ENCODE peak calls at places on chromosomes 1 and 21, in five cellular contexts. One of them, this sample, is unnamed.

GRCh38 chr1:184888505-184888904 is 85.8 kb downstream of the NIBAN1 start:
- DNase-seq in upper lobe of right lung: no peak
- DNase-seq in adrenal gland: no peak
- DNase-seq in left ventricle myocardium inferior: no peak
- DNase-seq in thoracic aorta: no peak
- DNase-seq in this sample: no peak

GRCh38 chr1:214859647-214860046 is 222.9 kb upstream of the KCNK2 start:
- DNase-seq in upper lobe of right lung: no peak
- DNase-seq in adrenal gland: no peak
- DNase-seq in left ventricle myocardium inferior: no peak
- DNase-seq in thoracic aorta: no peak
- DNase-seq in this sample: no peak

GRCh38 chr1:165632152-165632469 is 1.1 kb downstream of the MGST3 start:
- DNase-seq in upper lobe of right lung: no peak
- DNase-seq in adrenal gland: no peak
- DNase-seq in left ventricle myocardium inferior: no peak
- DNase-seq in thoracic aorta: no peak
- DNase-seq in this sample: no peak

GRCh38 chr1:44251989-44252625 is 38.8 kb downstream of the DMAP1 start:
- DNase-seq in upper lobe of right lung: no peak
- DNase-seq in adrenal gland: no peak
- DNase-seq in left ventricle myocardium inferior: no peak
- DNase-seq in thoracic aorta: no peak
- DNase-seq in this sample: no peak

GRCh38 chr1:8905582-8906191 is 27.2 kb upstream of the ENO1 start:
- DNase-seq in upper lobe of right lung: no peak
- DNase-seq in adrenal gland: no peak
- DNase-seq in left ventricle myocardium inferior: no peak
- DNase-seq in thoracic aorta: no peak
- DNase-seq in this sample: no peak

GRCh38 chr1:9321480-9321849 is 28.8 kb downstream of the SPSB1 start:
- DNase-seq in upper lobe of right lung: no peak
- DNase-seq in adrenal gland: no peak
- DNase-seq in left ventricle myocardium inferior: no peak
- DNase-seq in thoracic aorta: no peak
- DNase-seq in this sample: no peak

GRCh38 chr1:165187020-165187628 is 169.4 kb downstream of the LMX1A start:
- DNase-seq in upper lobe of right lung: no peak
- DNase-seq in adrenal gland: no peak
- DNase-seq in left ventricle myocardium inferior: no peak
- DNase-seq in thoracic aorta: no peak
- DNase-seq in this sample: no peak

GRCh38 chr1:31704261-31705079 is 653 bp upstream of the COL16A1 start:
- DNase-seq in upper lobe of right lung: no peak
- DNase-seq in adrenal gland: no peak
- DNase-seq in left ventricle myocardium inferior: no peak
- DNase-seq in thoracic aorta: no peak
- DNase-seq in this sample: no peak

GRCh38 chr1:21508580-21509350 is 458 bp upstream of the ALPL start:
- DNase-seq in upper lobe of right lung: peak; percentile 93
- DNase-seq in adrenal gland: peak; percentile 85
- DNase-seq in left ventricle myocardium inferior: peak; percentile 76
- DNase-seq in thoracic aorta: no peak
- DNase-seq in this sample: no peak

GRCh38 chr1:229370601-229371021 is 27.8 kb upstream of the CCSAP start:
- DNase-seq in upper lobe of right lung: no peak
- DNase-seq in adrenal gland: no peak
- DNase-seq in left ventricle myocardium inferior: peak; percentile 78
- DNase-seq in thoracic aorta: no peak
- DNase-seq in this sample: no peak

GRCh38 chr21:33769057-33769456 is 126.8 kb downstream of the ITSN1 start:
- DNase-seq in upper lobe of right lung: no peak
- DNase-seq in adrenal gland: no peak
- DNase-seq in left ventricle myocardium inferior: no peak
- DNase-seq in thoracic aorta: no peak
- DNase-seq in this sample: no peak

GRCh38 chr1:58785424-58786058 is 1.7 kb upstream of the JUN start:
- DNase-seq in upper lobe of right lung: peak; percentile 86
- DNase-seq in adrenal gland: peak; percentile 47
- DNase-seq in left ventricle myocardium inferior: peak; percentile 63
- DNase-seq in thoracic aorta: peak; percentile 9
- DNase-seq in this sample: peak; percentile 74

GRCh38 chr1:11697188-11697892 is 5.8 kb downstream of the DRAXIN start:
- DNase-seq in upper lobe of right lung: no peak
- DNase-seq in adrenal gland: no peak
- DNase-seq in left ventricle myocardium inferior: no peak
- DNase-seq in thoracic aorta: no peak
- DNase-seq in this sample: no peak

GRCh38 chr1:61182049-61182448 is 99.7 kb downstream of the NFIA start:
- DNase-seq in upper lobe of right lung: no peak
- DNase-seq in adrenal gland: no peak
- DNase-seq in left ventricle myocardium inferior: no peak
- DNase-seq in thoracic aorta: no peak
- DNase-seq in this sample: no peak

GRCh38 chr1:67564193-67564592 is 120.8 kb upstream of the GADD45A start:
- DNase-seq in upper lobe of right lung: no peak
- DNase-seq in adrenal gland: no peak
- DNase-seq in left ventricle myocardium inferior: no peak
- DNase-seq in thoracic aorta: no peak
- DNase-seq in this sample: no peak

GRCh38 chr1:110449661-110450651 is 993 bp upstream of the PROK1 start:
- DNase-seq in upper lobe of right lung: no peak
- DNase-seq in adrenal gland: no peak
- DNase-seq in left ventricle myocardium inferior: no peak
- DNase-seq in thoracic aorta: no peak
- DNase-seq in this sample: no peak

GRCh38 chr1:119919241-119919640 is 22.9 kb upstream of the ADAM30 start:
- DNase-seq in upper lobe of right lung: no peak
- DNase-seq in adrenal gland: no peak
- DNase-seq in left ventricle myocardium inferior: no peak
- DNase-seq in thoracic aorta: no peak
- DNase-seq in this sample: no peak

GRCh38 chr1:147851149-147851548 is 51.4 kb upstream of the GJA8 start:
- DNase-seq in upper lobe of right lung: no peak
- DNase-seq in adrenal gland: no peak
- DNase-seq in left ventricle myocardium inferior: no peak
- DNase-seq in thoracic aorta: no peak
- DNase-seq in this sample: no peak

GRCh38 chr21:34061983-34062382 is 11.4 kb upstream of the MRPS6 start:
- DNase-seq in upper lobe of right lung: no peak
- DNase-seq in adrenal gland: no peak
- DNase-seq in left ventricle myocardium inferior: no peak
- DNase-seq in thoracic aorta: no peak
- DNase-seq in this sample: no peak

GRCh38 chr1:248818505-248819374 is 7.0 kb downstream of the SH3BP5L start:
- DNase-seq in upper lobe of right lung: no peak
- DNase-seq in adrenal gland: no peak
- DNase-seq in left ventricle myocardium inferior: no peak
- DNase-seq in thoracic aorta: no peak
- DNase-seq in this sample: no peak

GRCh38 chr1:116785006-116785405 is 30.8 kb downstream of the CD2 start:
- DNase-seq in upper lobe of right lung: no peak
- DNase-seq in adrenal gland: no peak
- DNase-seq in left ventricle myocardium inferior: no peak
- DNase-seq in thoracic aorta: no peak
- DNase-seq in this sample: no peak

GRCh38 chr1:223135176-223135575 is 7.9 kb downstream of the TLR5 start:
- DNase-seq in upper lobe of right lung: no peak
- DNase-seq in adrenal gland: peak; percentile 69
- DNase-seq in left ventricle myocardium inferior: peak; percentile 30
- DNase-seq in thoracic aorta: peak; percentile 29
- DNase-seq in this sample: no peak

DNA sequence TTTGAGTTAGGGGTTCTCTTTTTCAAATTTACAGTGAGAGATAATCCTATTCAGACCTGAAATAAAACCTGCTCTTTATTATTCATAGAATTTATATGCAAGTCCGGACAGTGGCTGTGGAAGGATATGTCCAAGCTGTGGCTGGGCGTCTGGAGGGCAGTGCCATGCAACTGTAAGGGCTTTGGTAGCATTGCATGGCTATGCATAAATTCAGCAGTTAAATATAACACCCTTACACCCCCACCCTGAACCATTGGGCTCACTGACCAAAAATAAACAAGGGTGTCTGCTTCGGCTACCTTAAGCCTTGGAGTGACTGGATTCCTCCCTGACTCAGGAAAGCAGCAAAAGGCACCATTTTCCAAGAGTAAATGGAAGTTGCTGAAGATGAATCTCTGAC is 5.4 kb downstream of the CHTOP start:
- DNase-seq in upper lobe of right lung: no peak
- DNase-seq in adrenal gland: no peak
- DNase-seq in left ventricle myocardium inferior: no peak
- DNase-seq in thoracic aorta: no peak
- DNase-seq in this sample: no peak
- H3K4me1 ChIP-seq in upper lobe of right lung: peaks cover 36% of the 10 kb centered on the region
- H3K4me1 ChIP-seq in adrenal gland: peaks cover 52% of the 10 kb centered on the region
- H3K4me1 ChIP-seq in left ventricle myocardium inferior: peaks cover 100% of the 10 kb centered on the region
- H3K4me1 ChIP-seq in thoracic aorta: peaks cover 30% of the 10 kb centered on the region
- H3K4me1 ChIP-seq in this sample: no peaks in the 10 kb centered on the region

GRCh38 chr1:189686288-189686687 is 791.4 kb downstream of the BRINP3 start:
- DNase-seq in upper lobe of right lung: no peak
- DNase-seq in adrenal gland: no peak
- DNase-seq in left ventricle myocardium inferior: no peak
- DNase-seq in thoracic aorta: no peak
- DNase-seq in this sample: no peak

GRCh38 chr1:189682591-189682990 is 795.1 kb downstream of the BRINP3 start:
- DNase-seq in upper lobe of right lung: no peak
- DNase-seq in adrenal gland: no peak
- DNase-seq in left ventricle myocardium inferior: no peak
- DNase-seq in thoracic aorta: no peak
- DNase-seq in this sample: no peak

GRCh38 chr1:189678779-189679178 is 798.9 kb downstream of the BRINP3 start:
- DNase-seq in upper lobe of right lung: no peak
- DNase-seq in adrenal gland: no peak
- DNase-seq in left ventricle myocardium inferior: no peak
- DNase-seq in thoracic aorta: no peak
- DNase-seq in this sample: no peak

GRCh38 chr1:189681252-189681919 is 796.3 kb downstream of the BRINP3 start:
- DNase-seq in upper lobe of right lung: no peak
- DNase-seq in adrenal gland: no peak
- DNase-seq in left ventricle myocardium inferior: no peak
- DNase-seq in thoracic aorta: no peak
- DNase-seq in this sample: no peak
- TF ChIP-seq CTCF in upper lobe of right lung: no peak
- TF ChIP-seq CTCF in adrenal gland: no peak
- TF ChIP-seq CTCF in left ventricle myocardium inferior: no peak
- TF ChIP-seq CTCF in thoracic aorta: no peak
- TF ChIP-seq CTCF in this sample: no peak

DNA sequence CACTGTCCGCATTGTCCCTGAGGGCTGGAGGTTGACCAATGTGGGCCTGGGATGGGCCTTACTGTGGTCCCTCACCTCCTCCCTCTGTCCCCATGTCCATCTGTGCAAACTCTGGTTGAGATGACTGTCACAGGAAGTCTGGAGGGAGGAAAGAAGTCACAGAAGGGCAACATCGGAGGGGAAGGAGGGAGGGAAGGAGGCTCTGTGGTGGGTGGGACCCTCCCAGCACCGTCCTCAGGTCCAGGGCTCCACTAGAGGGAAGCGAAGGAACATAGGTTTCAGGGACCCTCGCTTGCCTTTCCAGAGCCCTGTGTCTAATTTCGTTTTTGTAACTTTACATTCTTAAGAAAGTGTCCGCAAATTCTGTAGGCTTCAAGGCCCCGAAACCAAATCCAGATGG is 111.3 kb upstream of the SLC44A3 start:
- DNase-seq in upper lobe of right lung: no peak
- DNase-seq in adrenal gland: no peak
- DNase-seq in left ventricle myocardium inferior: no peak
- DNase-seq in thoracic aorta: no peak
- DNase-seq in this sample: no peak
- H3K4me1 ChIP-seq in upper lobe of right lung: no peaks in the 10 kb centered on the region
- H3K4me1 ChIP-seq in adrenal gland: peaks cover under 1% of the 10 kb centered on the region
- H3K4me1 ChIP-seq in left ventricle myocardium inferior: peaks cover 4% of the 10 kb centered on the region
- H3K4me1 ChIP-seq in thoracic aorta: peaks cover 21% of the 10 kb centered on the region
- H3K4me1 ChIP-seq in this sample: peaks cover 22% of the 10 kb centered on the region

DNA sequence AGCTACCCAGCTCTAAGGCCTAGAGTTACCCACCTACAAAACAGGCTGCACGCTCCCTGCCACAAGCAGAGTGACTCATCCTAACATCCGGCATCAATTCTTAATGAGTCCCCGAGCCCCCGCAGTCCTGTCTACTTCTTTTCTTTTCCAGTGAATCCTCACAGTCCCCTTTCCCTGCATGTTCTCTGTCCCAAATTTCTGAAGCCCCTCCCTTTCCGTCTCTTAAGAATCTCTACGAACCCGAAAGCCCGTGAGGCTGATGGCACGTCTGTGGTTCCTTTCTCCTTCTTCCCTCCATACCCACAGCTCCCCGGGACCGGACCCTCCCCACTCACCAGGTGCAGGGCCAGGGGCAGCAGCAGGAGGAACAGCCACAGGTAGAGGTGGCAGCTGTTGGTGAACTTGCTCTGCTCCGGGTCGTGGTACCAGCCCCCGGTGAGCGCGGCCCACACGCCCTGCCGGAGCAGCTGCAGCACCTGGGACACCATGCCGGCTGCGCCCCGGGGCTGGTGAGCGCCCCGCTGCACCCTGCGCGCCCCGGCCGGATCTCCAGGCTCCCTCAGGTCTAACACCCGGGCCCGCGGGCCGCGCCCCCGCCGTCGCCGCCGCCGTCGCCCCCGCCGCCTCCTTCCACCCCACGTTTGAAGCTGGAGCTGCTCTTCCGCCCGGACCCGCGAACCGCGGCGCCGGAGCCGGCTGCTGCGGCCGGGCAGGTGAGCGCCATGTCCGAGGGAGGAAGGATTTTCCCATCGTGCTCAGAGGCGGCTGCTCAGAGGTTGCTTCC is at the start of gene PCNX2:
- DNase-seq in upper lobe of right lung: peak; percentile 81
- DNase-seq in adrenal gland: peak; percentile 34
- DNase-seq in left ventricle myocardium inferior: no peak
- DNase-seq in thoracic aorta: no peak
- DNase-seq in this sample: peak; percentile 66
- TF ChIP-seq CTCF in upper lobe of right lung: no peak
- TF ChIP-seq CTCF in adrenal gland: no peak
- TF ChIP-seq CTCF in left ventricle myocardium inferior: no peak
- TF ChIP-seq CTCF in thoracic aorta: no peak
- TF ChIP-seq CTCF in this sample: no peak